ENCODE peak calls at places on chromosomes 16 and 17, in seven cellular contexts. N is prostate gland, E is ovary, T is A549, W is uterus, Z is heart left ventricle, Y is IMR-90. L is an unnamed sample.

GRCh38 chr17:51734976-51735375 is 423.5 kb downstream of the CA10 start:
- DNase-seq in W (no peak), T (no peak), E (no peak), Y (no peak), Z (no peak), N (no peak), L (no peak)

GRCh38 chr16:72925631-72925979 is 122.3 kb downstream of the ZFHX3 start:
- DNase-seq in E (no peak), N (no peak), Y (no peak), Z (no peak), W (no peak), T (no peak), L (no peak)

GRCh38 chr17:57567278-57567677 is 177.8 kb downstream of the CCDC182 start:
- DNase-seq in W (no peak), Z (no peak), Y (no peak), N (no peak), E (no peak), T (no peak), L (no peak)

GRCh38 chr17:58756246-58757161 is 850 bp downstream of the PPM1E start:
- DNase-seq in Z (no peak), E (no peak), N (no peak), W (no peak), Y (no peak), T (no peak), L (no peak)

GRCh38 chr17:29039764-29040598 is 3.0 kb upstream of the PIPOX start:
- DNase-seq in Z (no peak), E (no peak), W (no peak), Y (peak), N (peak), T (no peak), L (no peak)

GRCh38 chr17:72122668-72123495 is 2.1 kb downstream of the SOX9 start:
- DNase-seq in E (no peak), Y (peak), W (no peak), T (no peak), N (no peak), Z (no peak), L (no peak)

GRCh38 chr17:45787044-45787443 is 2.9 kb downstream of the CRHR1 start:
- DNase-seq in Z (no peak), Y (no peak), T (no peak), E (no peak), N (no peak), W (no peak), L (no peak)

GRCh38 chr17:63071797-63072196 is 105.8 kb downstream of the TANC2 start:
- DNase-seq in E (no peak), Z (no peak), T (no peak), W (no peak), N (no peak), Y (no peak), L (no peak)

GRCh38 chr17:47687748-47688147 is 6.2 kb upstream of the TBKBP1 start:
- DNase-seq in N (no peak), E (no peak), W (no peak), Z (no peak), T (no peak), Y (peak), L (no peak)

GRCh38 chr17:69326302-69327059 is 452 bp downstream of the ABCA5 start:
- DNase-seq in E (no peak), T (no peak), N (peak), W (no peak), Y (peak), Z (no peak), L (no peak)

GRCh38 chr17:8384801-8385335 is 1.9 kb upstream of the RPL26 start:
- DNase-seq in Z (no peak), T (peak), Y (peak), E (no peak), W (no peak), N (no peak), L (no peak)

GRCh38 chr17:35773674-35774425 is 13.2 kb downstream of the C17orf50 start:
- DNase-seq in E (no peak), Y (no peak), Z (no peak), N (no peak), W (no peak), T (no peak), L (no peak)

GRCh38 chr17:35713069-35713728 is 18.2 kb upstream of the RASL10B start:
- DNase-seq in Y (peak), Z (no peak), N (no peak), E (no peak), T (no peak), W (no peak), L (no peak)

GRCh38 chr17:21214777-21215541 is 998 bp upstream of the TMEM11 start:
- DNase-seq in N (no peak), E (peak), T (peak), W (no peak), Z (no peak), Y (no peak), L (no peak)
- TF ChIP-seq POLR2A in N (no peak), E (no peak), T (peak), W (no peak), Z (no peak), Y (no peak), L (no peak)

DNA sequence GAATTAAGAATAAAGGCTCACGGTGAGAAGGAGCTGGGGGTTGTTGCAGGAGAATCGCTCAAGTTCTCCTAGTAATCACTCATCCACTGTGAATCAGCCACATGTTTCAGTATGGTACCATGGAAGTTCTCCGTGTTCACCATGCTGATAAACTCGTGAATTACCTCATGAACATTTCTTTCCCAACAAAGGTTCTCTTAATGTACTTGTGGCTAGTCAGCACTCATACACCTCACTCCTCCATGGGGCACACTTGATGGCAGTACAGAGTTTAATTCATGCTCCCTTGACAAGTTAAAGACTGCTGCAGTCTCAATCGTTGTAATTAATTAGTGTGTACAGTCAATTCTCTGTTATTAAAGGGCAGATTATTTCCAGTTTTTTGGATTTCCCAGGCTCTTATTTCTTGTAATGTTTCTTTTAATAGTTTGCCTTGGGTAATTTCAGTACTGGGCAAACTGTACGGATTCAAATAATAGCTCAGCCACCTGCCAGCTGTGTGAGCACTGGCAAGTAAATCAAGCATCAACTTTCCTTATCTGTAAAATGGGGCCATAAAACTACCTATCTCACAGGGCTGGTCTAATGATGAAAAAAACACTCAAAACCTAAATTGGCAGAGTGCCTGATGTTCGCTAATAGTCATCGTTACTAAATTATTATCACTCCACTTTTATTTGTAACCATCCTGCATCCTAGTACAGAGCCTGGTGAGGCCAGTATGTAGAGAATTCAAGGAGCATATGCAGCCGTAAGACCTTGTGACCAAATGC is 6.1 kb downstream of the GOT2 start:
- DNase-seq in N (no peak), T (no peak), E (no peak), Y (no peak), Z (no peak), W (no peak), L (no peak)
- H3K27ac ChIP-seq in N (peak), T (no peak), E (no peak), Y (no peak), Z (peak), W (no peak), L (no peak)

GRCh38 chr17:81481011-81481799 is 31.4 kb downstream of the ACTG1 start:
- DNase-seq in W (peak), T (peak), Y (peak), N (peak), E (peak), Z (peak), L (no peak)

GRCh38 chr17:81483862-81484194 is 28.8 kb downstream of the ACTG1 start:
- DNase-seq in E (no peak), Y (no peak), W (no peak), Z (no peak), N (no peak), T (no peak), L (no peak)

GRCh38 chr17:81481815-81482505 is 30.6 kb downstream of the ACTG1 start:
- DNase-seq in N (no peak), E (no peak), W (no peak), T (no peak), Z (no peak), Y (no peak), L (no peak)

GRCh38 chr17:81483085-81483861 is 29.3 kb downstream of the ACTG1 start:
- DNase-seq in N (no peak), T (no peak), Y (no peak), E (no peak), W (no peak), Z (peak), L (no peak)

DNA sequence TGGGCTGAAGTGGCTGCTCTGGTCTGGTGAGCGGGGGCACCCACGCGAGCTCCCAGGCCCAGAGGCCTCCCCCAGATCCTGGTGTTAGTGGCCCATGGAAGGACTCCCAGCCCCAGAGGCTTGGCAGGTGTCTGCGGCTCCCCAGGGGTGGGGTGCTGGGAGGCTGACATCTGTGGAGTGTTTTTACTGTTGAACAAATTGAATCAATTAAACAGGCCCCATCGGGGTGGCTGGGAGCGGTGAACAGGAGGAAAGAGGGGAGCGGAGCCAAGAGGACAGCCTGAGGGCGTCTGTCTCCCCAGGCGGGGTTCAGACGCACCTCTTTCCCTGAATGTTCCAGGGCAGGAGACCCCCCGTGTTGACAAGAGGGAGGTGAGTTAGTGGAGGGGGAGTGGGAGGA is 29.9 kb downstream of the ACTG1 start:
- DNase-seq in N (no peak), Z (no peak), T (no peak), W (no peak), Y (no peak), E (no peak), L (no peak)
- H3K4me3 ChIP-seq in N (no peak), Z (no peak), T (no peak), W (no peak), Y (no peak), E (no peak), L (no peak)

DNA sequence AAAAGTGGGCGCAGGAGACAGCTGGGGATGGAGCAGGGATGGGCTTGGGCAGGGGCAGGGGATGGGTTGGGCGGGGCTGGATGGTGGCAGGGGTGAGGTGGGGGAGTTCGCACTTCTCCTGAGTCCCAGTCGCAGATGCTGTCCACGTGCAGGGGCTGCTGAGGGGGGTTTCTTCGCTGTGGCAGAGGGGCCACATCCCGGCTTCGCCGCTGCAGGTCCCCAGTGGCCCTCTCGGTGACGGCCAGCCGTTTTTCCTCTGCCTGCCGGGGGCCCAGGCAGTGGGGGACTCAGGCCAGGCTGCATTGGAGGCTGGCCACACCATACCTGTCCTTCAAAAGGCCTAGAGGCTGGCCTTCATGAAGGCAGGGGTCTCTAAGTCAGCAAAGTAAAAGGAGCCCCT is 8.3 kb downstream of the EVPL start:
- DNase-seq in W (no peak), T (no peak), Y (no peak), E (no peak), Z (no peak), N (no peak), L (no peak)
- TF ChIP-seq POLR2A in W (no peak), T (no peak), Y (no peak), E (no peak), Z (no peak), N (no peak), L (no peak)

GRCh38 chr16:71781741-71782140 is 26.9 kb downstream of the AP1G1 start:
- DNase-seq in Z (no peak), W (no peak), T (no peak), N (no peak), E (no peak), Y (peak), L (no peak)
- H3K27ac ChIP-seq in Z (no peak), W (no peak), T (no peak), N (no peak), E (no peak), Y (no peak), L (no peak)

GRCh38 chr17:67072885-67073284 is 28.5 kb downstream of the CACNG1 start:
- DNase-seq in Y (no peak), W (no peak), T (no peak), N (no peak), E (no peak), Z (no peak), L (no peak)

GRCh38 chr17:67071595-67071994 is 27.2 kb downstream of the CACNG1 start:
- DNase-seq in Z (no peak), E (no peak), T (no peak), N (no peak), W (no peak), Y (no peak), L (no peak)

GRCh38 chr17:67076290-67076689 is 31.9 kb downstream of the CACNG1 start:
- DNase-seq in E (no peak), T (no peak), W (no peak), Y (no peak), N (no peak), Z (no peak), L (no peak)

GRCh38 chr17:67078292-67078691 is 33.9 kb downstream of the CACNG1 start:
- DNase-seq in W (no peak), N (no peak), Z (no peak), E (no peak), Y (no peak), T (no peak), L (no peak)

GRCh38 chr17:67074781-67075180 is 30.4 kb downstream of the CACNG1 start:
- DNase-seq in W (no peak), Z (no peak), N (no peak), Y (no peak), T (no peak), E (no peak), L (no peak)
- H3K4me3 ChIP-seq in W (no peak), Z (no peak), N (no peak), Y (no peak), T (no peak), E (no peak), L (no peak)

GRCh38 chr17:82076018-82076784 is 10.6 kb upstream of the DUS1L start:
- DNase-seq in T (no peak), W (no peak), E (no peak), N (no peak), Y (no peak), Z (no peak), L (no peak)
- TF ChIP-seq POLR2A in T (no peak), W (no peak), E (no peak), N (no peak), Y (no peak), Z (no peak), L (no peak)

GRCh38 chr17:80063815-80064585 is 27.6 kb downstream of the CCDC40 start:
- DNase-seq in E (peak), T (peak), Z (peak), Y (peak), W (peak), N (peak), L (no peak)
- H3K27ac ChIP-seq in E (no peak), T (peak), Z (no peak), Y (peak), W (peak), N (peak), L (peak)

GRCh38 chr16:59684911-59685310 is 950.8 kb upstream of the GOT2 start:
- DNase-seq in W (no peak), E (no peak), Y (peak), Z (no peak), N (no peak), T (no peak), L (no peak)
- H3K4me3 ChIP-seq in W (no peak), E (no peak), Y (no peak), Z (no peak), N (no peak), T (no peak), L (no peak)

GRCh38 chr16:2033057-2033911 is 6.6 kb downstream of the NHERF2 start:
- DNase-seq in E (peak), W (peak), N (no peak), Y (peak), T (no peak), Z (peak), L (no peak)
- TF ChIP-seq POLR2A in E (no peak), W (no peak), N (no peak), Y (no peak), T (peak), Z (peak), L (no peak)

L was measured in esophagus squamous epithelium.